ENCODE peak calls at places on chromosomes 2 and 18, in six cellular contexts. Q, W, J, R, U and B are unnamed samples.

GRCh38 chr2:227630322-227630721 is 13.0 kb downstream of the SCYGR4 start:
- DNase-seq in Q (no peak), W (no peak), J (no peak), R (no peak), U (no peak), B (no peak)

GRCh38 chr2:76808776-76809175 is 713.4 kb downstream of the LRRTM4 start:
- DNase-seq in Q (no peak), W (no peak), J (no peak), R (no peak), U (no peak), B (no peak)

GRCh38 chr2:196046123-196046917 is 22.3 kb downstream of the DNAH7 start:
- DNase-seq in Q (no peak), W (peak), J (no peak), R (peak), U (no peak), B (no peak)

GRCh38 chr2:55103039-55103438 is 52.8 kb upstream of the RTN4 start:
- DNase-seq in Q (no peak), W (peak), J (no peak), R (no peak), U (no peak), B (no peak)

GRCh38 chr2:97816411-97816810 is 103.0 kb downstream of the ZAP70 start:
- DNase-seq in Q (no peak), W (no peak), J (no peak), R (no peak), U (no peak), B (no peak)

GRCh38 chr2:108893277-108893676 is 95.7 kb downstream of the EDAR start:
- DNase-seq in Q (no peak), W (no peak), J (no peak), R (no peak), U (no peak), B (no peak)

GRCh38 chr2:152228215-152228614 is 52.7 kb upstream of the STAM2 start:
- DNase-seq in Q (no peak), W (peak), J (no peak), R (no peak), U (no peak), B (no peak)

GRCh38 chr2:148527488-148528340 is 116.8 kb upstream of the EPC2 start:
- DNase-seq in Q (peak), W (no peak), J (no peak), R (no peak), U (no peak), B (no peak)

GRCh38 chr2:194745532-194746146 is 911.4 kb upstream of the SLC39A10 start:
- DNase-seq in Q (no peak), W (no peak), J (peak), R (no peak), U (no peak), B (no peak)

GRCh38 chr2:224151161-224151560 is 112.1 kb upstream of the SERPINE2 start:
- DNase-seq in Q (no peak), W (no peak), J (no peak), R (peak), U (no peak), B (no peak)

GRCh38 chr18:70621710-70622109 is 332.9 kb downstream of the SOCS6 start:
- DNase-seq in Q (no peak), W (no peak), J (no peak), R (no peak), U (no peak), B (no peak)

GRCh38 chr18:5424903-5425302 is 118.9 kb downstream of the EPB41L3 start:
- DNase-seq in Q (no peak), W (peak), J (peak), R (peak), U (no peak), B (no peak)

GRCh38 chr2:112784199-112785189 is at the start of gene IL1A:
- DNase-seq in Q (no peak), W (peak), J (peak), R (peak), U (peak), B (no peak)

GRCh38 chr2:20633794-20634259 is 17.1 kb downstream of the HS1BP3 start:
- DNase-seq in Q (no peak), W (no peak), J (no peak), R (no peak), U (peak), B (no peak)

GRCh38 chr18:3869848-3870247 is 419.9 kb downstream of the TGIF1 start:
- DNase-seq in Q (no peak), W (peak), J (peak), R (peak), U (no peak), B (no peak)

GRCh38 chr2:97355176-97355575 is 234.5 kb downstream of the ANKRD36B start:
- DNase-seq in Q (no peak), W (no peak), J (no peak), R (no peak), U (no peak), B (no peak)

GRCh38 chr2:26644188-26644835 is 3.1 kb upstream of the CIB4 start:
- DNase-seq in Q (no peak), W (no peak), J (no peak), R (peak), U (no peak), B (no peak)

GRCh38 chr2:47040662-47041061 is 114.4 kb downstream of the STPG4 start:
- DNase-seq in Q (no peak), W (no peak), J (no peak), R (no peak), U (no peak), B (no peak)

GRCh38 chr2:58441643-58442042 is 200.5 kb upstream of the FANCL start:
- DNase-seq in Q (no peak), W (no peak), J (no peak), R (no peak), U (no peak), B (no peak)

GRCh38 chr2:20212459-20212870 is 12.5 kb downstream of the SDC1 start:
- DNase-seq in Q (no peak), W (peak), J (no peak), R (peak), U (no peak), B (peak)

GRCh38 chr18:59566507-59566906 is 130.7 kb downstream of the CCBE1 start:
- DNase-seq in Q (no peak), W (peak), J (no peak), R (no peak), U (no peak), B (no peak)

DNA sequence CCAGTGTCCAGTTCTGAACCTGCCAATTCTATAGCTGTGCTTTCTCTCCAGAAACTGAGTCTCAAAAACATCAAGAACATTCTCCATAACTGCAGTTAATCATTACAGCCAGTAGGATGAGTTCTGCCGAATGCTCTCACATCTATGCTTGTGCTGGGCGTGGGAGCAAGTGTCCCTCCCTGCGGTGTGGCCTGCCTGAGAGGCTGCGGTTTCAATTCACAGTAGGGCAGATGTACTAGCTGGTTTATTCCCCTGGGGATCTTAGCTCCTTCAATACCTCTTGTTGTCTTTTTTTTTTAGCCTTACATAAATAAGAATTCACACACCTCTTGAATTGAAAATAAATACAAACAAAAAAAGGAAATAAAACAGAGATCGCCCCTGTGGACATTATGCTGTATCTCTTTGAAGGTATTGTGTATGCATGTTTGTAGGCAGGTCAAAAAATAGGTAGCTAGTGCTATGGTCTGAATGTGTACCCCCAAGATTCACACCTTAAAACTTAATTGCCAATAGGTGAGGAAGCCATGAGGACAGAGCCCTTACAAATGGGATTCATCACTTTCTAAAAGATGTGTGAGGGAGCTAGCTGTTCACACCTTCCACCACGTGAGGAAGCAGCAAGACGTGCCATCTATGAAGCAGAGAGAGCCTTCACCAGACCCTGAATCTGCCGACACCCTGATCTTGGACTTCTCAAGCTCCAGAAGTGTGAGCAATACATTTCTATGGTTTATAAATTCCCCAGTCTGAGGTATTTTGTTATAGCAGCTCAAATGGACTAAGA is 74.3 kb downstream of the BCL2L11 start:
- DNase-seq in Q (peak), W (no peak), J (no peak), R (no peak), U (no peak), B (no peak)
- TF ChIP-seq CTCF in Q (no peak), W (no peak), J (no peak), R (no peak), U (no peak), B (peak)

DNA sequence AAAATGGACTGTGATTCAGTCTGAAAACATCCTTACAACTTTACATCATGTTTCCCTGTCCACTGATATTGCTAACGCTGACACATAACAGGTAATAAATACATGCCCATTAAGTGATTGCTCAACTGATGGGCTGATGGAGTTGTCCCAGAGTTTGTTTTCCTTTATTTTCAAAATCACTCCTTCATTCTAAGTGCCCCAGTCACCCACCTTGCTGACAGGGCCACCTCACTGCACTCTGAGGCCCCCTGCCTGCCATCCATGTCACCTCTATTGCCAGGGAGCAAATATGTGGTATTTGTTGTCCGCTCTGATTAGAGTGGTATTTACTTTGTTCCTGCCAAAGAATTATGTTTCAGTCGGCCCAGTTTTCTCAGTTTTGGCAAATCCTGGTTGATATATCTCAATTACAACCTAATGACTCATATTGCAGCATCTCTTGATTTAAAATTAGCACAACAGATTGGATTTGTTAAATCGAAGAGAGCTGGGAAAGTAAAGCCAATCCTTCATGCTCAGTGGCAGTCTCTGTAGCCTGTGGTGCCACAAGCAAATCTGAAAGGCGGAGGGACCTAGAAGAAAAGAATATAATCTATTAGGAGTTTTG is 105.1 kb downstream of the RDH14 start:
- DNase-seq in Q (no peak), W (peak), J (no peak), R (peak), U (peak), B (no peak)
- TF ChIP-seq CTCF in Q (no peak), W (peak), J (peak), R (peak), U (no peak), B (no peak)

DNA sequence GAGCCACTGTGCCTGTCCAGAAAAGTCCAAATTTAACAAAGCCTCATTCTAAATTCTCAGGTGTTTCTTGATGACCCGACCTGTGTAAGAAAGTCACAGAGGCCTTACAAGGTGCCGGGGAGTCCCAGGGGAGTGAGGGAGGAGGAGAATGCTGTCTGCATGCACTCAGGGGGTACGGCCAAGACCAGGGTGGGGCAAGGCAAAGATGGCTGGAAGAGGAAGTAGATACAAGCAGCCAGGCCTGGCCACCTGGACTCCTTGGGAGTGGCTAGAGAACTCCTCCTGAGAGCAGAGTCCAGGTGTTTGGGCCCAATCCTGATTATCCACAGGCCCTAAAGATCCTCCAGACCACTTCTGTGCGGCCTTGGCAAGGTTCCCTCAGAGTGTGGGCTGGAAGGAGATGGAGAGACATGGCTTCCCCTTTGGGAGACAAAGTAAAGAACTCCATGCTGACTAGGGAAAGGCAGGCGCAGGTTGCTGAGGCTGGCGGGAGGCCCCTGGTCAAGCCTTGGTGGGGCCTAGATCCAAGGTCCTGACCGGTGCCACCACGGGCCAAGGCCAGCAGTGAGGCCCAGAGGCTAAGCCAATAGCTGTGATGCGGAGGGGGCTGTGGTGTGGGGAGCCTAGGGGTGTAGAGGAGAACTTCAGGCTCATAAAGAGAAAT is 74.7 kb downstream of the COPS8 start:
- DNase-seq in Q (peak), W (no peak), J (no peak), R (no peak), U (no peak), B (no peak)
- TF ChIP-seq CTCF in Q (no peak), W (no peak), J (no peak), R (no peak), U (no peak), B (no peak)

GRCh38 chr2:219104107-219105050 is 43.7 kb upstream of the IHH start:
- DNase-seq in Q (no peak), W (peak), J (peak), R (peak), U (peak), B (peak)
- TF ChIP-seq CTCF in Q (no peak), W (peak), J (peak), R (peak), U (peak), B (peak)

GRCh38 chr2:180991820-180992219 is 11.4 kb downstream of the UBE2E3 start:
- DNase-seq in Q (no peak), W (no peak), J (no peak), R (no peak), U (no peak), B (no peak)

GRCh38 chr2:180990337-180990736 is 9.9 kb downstream of the UBE2E3 start:
- DNase-seq in Q (no peak), W (no peak), J (no peak), R (peak), U (no peak), B (no peak)

GRCh38 chr2:180992994-180993393 is 12.6 kb downstream of the UBE2E3 start:
- DNase-seq in Q (no peak), W (no peak), J (no peak), R (no peak), U (no peak), B (no peak)

GRCh38 chr2:180990794-180991193 is 10.4 kb downstream of the UBE2E3 start:
- DNase-seq in Q (no peak), W (no peak), J (no peak), R (no peak), U (no peak), B (no peak)

GRCh38 chr2:180991361-180991760 is 11.0 kb downstream of the UBE2E3 start:
- DNase-seq in Q (no peak), W (no peak), J (no peak), R (no peak), U (no peak), B (no peak)
- TF ChIP-seq CTCF in Q (no peak), W (no peak), J (no peak), R (peak), U (no peak), B (peak)

GRCh38 chr18:48950536-48951447 is at the start of gene SMAD7:
- DNase-seq in Q (no peak), W (no peak), J (no peak), R (no peak), U (no peak), B (no peak)

GRCh38 chr18:48948112-48949050 is 2.4 kb downstream of the SMAD7 start:
- DNase-seq in Q (no peak), W (peak), J (no peak), R (peak), U (peak), B (peak)

GRCh38 chr18:48949051-48949605 is 1.6 kb downstream of the SMAD7 start:
- DNase-seq in Q (no peak), W (no peak), J (no peak), R (no peak), U (no peak), B (no peak)

GRCh38 chr18:48951448-48952286 is 902 bp upstream of the SMAD7 start:
- DNase-seq in Q (no peak), W (peak), J (peak), R (peak), U (peak), B (peak)

GRCh38 chr18:48949606-48950535 is 894 bp downstream of the SMAD7 start:
- DNase-seq in Q (no peak), W (peak), J (no peak), R (peak), U (peak), B (peak)
- TF ChIP-seq CTCF in Q (peak), W (no peak), J (peak), R (no peak), U (no peak), B (peak)

GRCh38 chr2:167451496-167452289 is 563.4 kb downstream of the XIRP2 start:
- DNase-seq in Q (no peak), W (no peak), J (no peak), R (no peak), U (peak), B (no peak)
- TF ChIP-seq CTCF in Q (no peak), W (no peak), J (no peak), R (no peak), U (no peak), B (no peak)

GRCh38 chr18:23095463-23095862 is 39.8 kb upstream of the CABLES1 start:
- DNase-seq in Q (no peak), W (no peak), J (no peak), R (no peak), U (no peak), B (no peak)
- TF ChIP-seq CTCF in Q (no peak), W (peak), J (no peak), R (no peak), U (no peak), B (no peak)

GRCh38 chr2:37168217-37168981 is 11.6 kb upstream of the EIF2AK2 start:
- DNase-seq in Q (no peak), W (peak), J (peak), R (peak), U (peak), B (no peak)
- TF ChIP-seq CTCF in Q (peak), W (peak), J (peak), R (peak), U (peak), B (peak)